ENCODE peak calls at places on chromosomes 4 and X, in five cellular contexts. N, O, I, L and K are unnamed samples.

GRCh38 chrX:19097553-19097952 is 24.7 kb downstream of the ADGRG2 start:
- DNase-seq in N (no peak), O (no peak), I (no peak), L (peak), K (no peak)

GRCh38 chrX:123324628-123325027 is 140.6 kb downstream of the GRIA3 start:
- DNase-seq in N (no peak), O (no peak), I (no peak), L (no peak), K (no peak)

GRCh38 chrX:41384041-41384705 is 50.2 kb downstream of the DDX3X start:
- DNase-seq in N (no peak), O (peak), I (no peak), L (no peak), K (no peak)

GRCh38 chr4:177489847-177490246 is 47.6 kb upstream of the AGA start:
- DNase-seq in N (no peak), O (peak), I (no peak), L (no peak), K (no peak)

GRCh38 chrX:136647969-136648368 is at the start of gene CD40LG:
- DNase-seq in N (no peak), O (no peak), I (no peak), L (no peak), K (no peak)

GRCh38 chr4:5870701-5871100 is 22.2 kb downstream of the CRMP1 start:
- DNase-seq in N (peak), O (no peak), I (no peak), L (no peak), K (no peak)

GRCh38 chr4:1345905-1346780 is 865 bp upstream of the UVSSA start:
- DNase-seq in N (peak), O (peak), I (peak), L (peak), K (no peak)

GRCh38 chr4:3371038-3371437 is 70.7 kb upstream of the HGFAC start:
- DNase-seq in N (peak), O (no peak), I (no peak), L (peak), K (no peak)

GRCh38 chrX:4850312-4850711 is 1136.9 kb upstream of the PRKX start:
- DNase-seq in N (no peak), O (no peak), I (no peak), L (no peak), K (no peak)

GRCh38 chrX:67546496-67547423 is 2.9 kb downstream of the AR start:
- DNase-seq in N (no peak), O (no peak), I (no peak), L (peak), K (no peak)

GRCh38 chr4:142846105-142846728 is at the start of gene INPP4B:
- DNase-seq in N (peak), O (peak), I (peak), L (peak), K (no peak)

GRCh38 chrX:97756879-97757278 is 873.2 kb downstream of the RPA4 start:
- DNase-seq in N (no peak), O (no peak), I (no peak), L (no peak), K (no peak)

GRCh38 chr4:48093949-48094550 is 40.0 kb downstream of the TXK start:
- DNase-seq in N (no peak), O (peak), I (no peak), L (peak), K (no peak)

GRCh38 chr4:2168469-2169319 is 73.2 kb downstream of the HAUS3 start:
- DNase-seq in N (no peak), O (no peak), I (no peak), L (peak), K (no peak)

GRCh38 chr4:107747748-107748486 is 27.9 kb upstream of the PAPSS1 start:
- DNase-seq in N (no peak), O (no peak), I (no peak), L (no peak), K (no peak)

GRCh38 chrX:55758033-55758432 is 40.5 kb downstream of the RRAGB start:
- DNase-seq in N (no peak), O (peak), I (no peak), L (no peak), K (no peak)

GRCh38 chrX:114472788-114473187 is 111.1 kb upstream of the HTR2C start:
- DNase-seq in N (no peak), O (no peak), I (no peak), L (no peak), K (no peak)

GRCh38 chrX:12245650-12246645 is 107.7 kb downstream of the FRMPD4 start:
- DNase-seq in N (no peak), O (peak), I (no peak), L (no peak), K (no peak)

GRCh38 chrX:13932416-13932815 is 97.3 kb downstream of the GEMIN8 start:
- DNase-seq in N (no peak), O (no peak), I (no peak), L (no peak), K (no peak)

GRCh38 chrX:118179718-118180117 is 63.1 kb upstream of the KLHL13 start:
- DNase-seq in N (no peak), O (no peak), I (no peak), L (no peak), K (no peak)

GRCh38 chr4:70945452-70946055 is 43.4 kb downstream of the MOB1B start:
- DNase-seq in N (no peak), O (peak), I (no peak), L (no peak), K (no peak)

GRCh38 chr4:17096692-17097091 is 198.2 kb upstream of the LDB2 start:
- DNase-seq in N (no peak), O (no peak), I (no peak), L (no peak), K (no peak)

GRCh38 chr4:121712783-121713182 is 16.0 kb upstream of the ANXA5 start:
- DNase-seq in N (no peak), O (no peak), I (no peak), L (no peak), K (no peak)

GRCh38 chr4:36111180-36111579 is 133.1 kb downstream of the ARAP2 start:
- DNase-seq in N (no peak), O (no peak), I (no peak), L (no peak), K (no peak)

GRCh38 chrX:5998901-5999300 is 229.8 kb downstream of the NLGN4X start:
- DNase-seq in N (no peak), O (no peak), I (no peak), L (no peak), K (no peak)

GRCh38 chr4:85094735-85095134 is 128.2 kb upstream of the WDFY3 start:
- DNase-seq in N (no peak), O (no peak), I (no peak), L (no peak), K (no peak)

GRCh38 chr4:73597594-73597993 is 22.6 kb downstream of the RASSF6 start:
- DNase-seq in N (no peak), O (no peak), I (no peak), L (no peak), K (no peak)

GRCh38 chr4:173807347-173807746 is 277.3 kb upstream of the HAND2 start:
- DNase-seq in N (no peak), O (no peak), I (no peak), L (no peak), K (no peak)

GRCh38 chr4:102639602-102640001 is 121.2 kb downstream of the MANBA start:
- DNase-seq in N (no peak), O (no peak), I (no peak), L (no peak), K (no peak)

GRCh38 chr4:154560824-154561231 is 2.0 kb upstream of the FGB start:
- DNase-seq in N (no peak), O (peak), I (no peak), L (no peak), K (no peak)

GRCh38 chr4:30181512-30181911 is 538.7 kb upstream of the PCDH7 start:
- DNase-seq in N (no peak), O (no peak), I (no peak), L (no peak), K (no peak)

GRCh38 chrX:113001836-113002235 is 161.2 kb upstream of the AMOT start:
- DNase-seq in N (no peak), O (no peak), I (no peak), L (peak), K (no peak)

GRCh38 chr4:155025762-155026457 is 182.5 kb upstream of the NPY2R start:
- DNase-seq in N (no peak), O (peak), I (no peak), L (peak), K (no peak)

GRCh38 chrX:68433155-68433980 is at the start of gene OPHN1:
- DNase-seq in N (peak), O (peak), I (peak), L (peak), K (peak)

GRCh38 chr4:104942990-104943758 is 203.5 kb upstream of the TET2 start:
- DNase-seq in N (no peak), O (no peak), I (no peak), L (no peak), K (no peak)

GRCh38 chrX:10597871-10598270 is 22.5 kb downstream of the MID1 start:
- DNase-seq in N (no peak), O (peak), I (no peak), L (peak), K (no peak)

GRCh38 chr4:66647915-66648314 is 897.4 kb downstream of the CENPC start:
- DNase-seq in N (no peak), O (no peak), I (no peak), L (no peak), K (no peak)

GRCh38 chr4:91909963-91910362 is 393.8 kb upstream of the GRID2 start:
- DNase-seq in N (no peak), O (no peak), I (no peak), L (no peak), K (no peak)

DNA sequence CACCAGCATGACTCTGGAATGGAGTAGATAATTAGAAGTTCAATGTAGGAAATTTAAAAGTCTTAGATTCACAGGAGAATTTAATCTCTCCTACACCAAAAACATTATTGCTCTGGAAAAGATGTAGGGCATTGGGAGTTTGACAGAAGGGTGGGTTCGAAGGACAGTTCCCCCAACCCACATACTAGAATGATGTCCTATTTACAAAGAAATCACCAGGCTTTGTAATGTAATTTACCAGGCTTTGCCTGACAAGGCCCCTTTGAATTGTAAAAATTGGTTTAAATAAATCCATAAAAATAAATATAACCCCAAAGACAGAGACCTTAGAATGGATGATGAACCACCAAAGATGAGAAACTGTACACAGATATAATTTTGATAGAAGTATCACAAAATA is 399.2 kb upstream of the GRID2 start:
- DNase-seq in N (no peak), O (no peak), I (no peak), L (no peak), K (no peak)
- TF ChIP-seq CTCF in N (no peak), O (no peak), I (no peak), L (no peak), K (no peak)

GRCh38 chr4:156154978-156155377 is 201.3 kb upstream of the CTSO start:
- DNase-seq in N (no peak), O (no peak), I (no peak), L (no peak), K (no peak)
- TF ChIP-seq CTCF in N (no peak), O (peak), I (no peak), L (peak), K (peak)

DNA sequence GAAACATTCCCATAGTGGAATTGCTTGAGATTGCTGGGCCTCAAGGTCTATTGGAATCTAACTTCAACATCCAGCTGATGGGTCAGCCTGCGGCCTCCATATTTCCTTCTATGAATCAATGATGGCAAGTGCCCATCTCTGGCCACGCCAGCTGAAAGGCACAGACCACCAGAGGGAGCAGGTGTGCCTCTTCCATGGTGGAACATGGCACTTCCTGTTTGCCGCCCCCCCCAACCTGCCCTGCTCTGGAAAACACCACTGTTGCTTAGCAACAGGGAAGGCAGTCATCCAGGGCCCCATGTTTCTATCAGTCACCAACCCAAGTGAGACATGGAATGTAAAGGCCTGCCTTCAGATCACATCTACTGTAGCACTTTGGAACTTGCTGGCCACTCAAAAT is 11.6 kb downstream of the PAGE4 start:
- DNase-seq in N (no peak), O (peak), I (peak), L (peak), K (no peak)
- TF ChIP-seq CTCF in N (no peak), O (peak), I (no peak), L (peak), K (peak)

GRCh38 chrX:109632906-109633504 is 8.0 kb upstream of the KCNE5 start:
- DNase-seq in N (no peak), O (no peak), I (no peak), L (peak), K (no peak)
- TF ChIP-seq CTCF in N (no peak), O (peak), I (no peak), L (peak), K (peak)

GRCh38 chrX:121259170-121259569 is 211.8 kb downstream of the GLUD2 start:
- DNase-seq in N (no peak), O (no peak), I (no peak), L (no peak), K (no peak)

GRCh38 chrX:121256653-121257052 is 209.2 kb downstream of the GLUD2 start:
- DNase-seq in N (no peak), O (no peak), I (no peak), L (no peak), K (no peak)

GRCh38 chrX:121258545-121258944 is 211.1 kb downstream of the GLUD2 start:
- DNase-seq in N (no peak), O (no peak), I (no peak), L (no peak), K (no peak)

GRCh38 chrX:121254336-121254735 is 206.9 kb downstream of the GLUD2 start:
- DNase-seq in N (no peak), O (no peak), I (no peak), L (peak), K (no peak)
- TF ChIP-seq CTCF in N (no peak), O (peak), I (no peak), L (peak), K (peak)

DNA sequence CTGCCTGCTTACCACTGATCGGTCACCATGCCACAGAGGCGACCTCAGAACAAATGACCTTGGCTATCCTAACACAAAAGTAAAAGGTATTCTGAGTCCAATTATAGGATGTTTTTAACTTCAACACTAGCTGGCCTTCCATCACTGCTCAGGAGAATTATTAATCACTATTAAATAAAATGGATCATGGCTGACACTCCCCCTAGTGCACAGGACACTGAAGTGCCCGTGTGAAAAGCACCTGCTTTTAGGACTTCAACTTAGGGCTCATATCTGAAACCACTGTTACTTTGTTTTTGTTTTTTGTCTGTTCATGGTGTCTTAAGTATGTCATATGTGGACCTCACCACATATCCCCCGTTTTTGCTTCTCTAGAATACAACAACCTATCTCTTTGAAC is 33.9 kb downstream of the STX18 start:
- DNase-seq in N (no peak), O (no peak), I (no peak), L (no peak), K (no peak)
- TF ChIP-seq CTCF in N (no peak), O (peak), I (no peak), L (peak), K (peak)

GRCh38 chr4:180557348-180557747 is 1685.9 kb upstream of the TENM3 start:
- DNase-seq in N (no peak), O (no peak), I (no peak), L (no peak), K (no peak)
- TF ChIP-seq CTCF in N (no peak), O (peak), I (no peak), L (peak), K (no peak)

GRCh38 chrX:42695800-42696358 is 82.1 kb downstream of the PPP1R2C start:
- DNase-seq in N (no peak), O (no peak), I (no peak), L (no peak), K (no peak)

GRCh38 chrX:42696551-42697129 is 81.3 kb downstream of the PPP1R2C start:
- DNase-seq in N (no peak), O (no peak), I (no peak), L (no peak), K (no peak)

GRCh38 chrX:42694260-42694815 is 83.6 kb downstream of the PPP1R2C start:
- DNase-seq in N (no peak), O (no peak), I (no peak), L (no peak), K (no peak)

GRCh38 chrX:42697544-42697943 is 80.4 kb downstream of the PPP1R2C start:
- DNase-seq in N (no peak), O (no peak), I (no peak), L (no peak), K (no peak)
- TF ChIP-seq CTCF in N (no peak), O (no peak), I (no peak), L (no peak), K (no peak)